ENCODE peak calls at places on chromosomes 11 and 22, in five cellular contexts. D is kidney, T is heart left ventricle, U is spleen, E is upper lobe of right lung. Q is an unnamed sample.

GRCh38 chr11:105298174-105298573 is 158.6 kb upstream of the CARD18 start:
- DNase-seq in D (no peak), T (no peak), U (no peak), E (no peak), Q (no peak)

GRCh38 chr22:31635638-31636306 is 26.2 kb downstream of the PISD start:
- DNase-seq in D (no peak), T (no peak), U (no peak), E (peak; percentile 74), Q (peak; percentile 73)

GRCh38 chr11:17594686-17595192 is 47.7 kb downstream of the OTOG start:
- DNase-seq in D (peak; percentile 16), T (no peak), U (no peak), E (no peak), Q (no peak)

GRCh38 chr11:295351-296205 is 3.7 kb downstream of the IFITM5 start:
- DNase-seq in D (peak; percentile 61), T (peak; percentile 50), U (peak; percentile 69), E (peak; percentile 63), Q (peak; percentile 43)

GRCh38 chr11:109859325-109859724 is 233.9 kb upstream of the ZC3H12C start:
- DNase-seq in D (no peak), T (no peak), U (no peak), E (no peak), Q (no peak)

GRCh38 chr11:91435694-91436375 is 788.8 kb upstream of the FAT3 start:
- DNase-seq in D (no peak), T (no peak), U (no peak), E (no peak), Q (no peak)

GRCh38 chr22:33931406-33931805 is 11.1 kb upstream of the LARGE1 start:
- DNase-seq in D (no peak), T (no peak), U (no peak), E (no peak), Q (no peak)

GRCh38 chr11:11347583-11347982 is 5.5 kb downstream of the CSNK2A3 start:
- DNase-seq in D (no peak), T (no peak), U (no peak), E (no peak), Q (no peak)

GRCh38 chr11:10305964-10306918 is 1.4 kb downstream of the ADM start:
- DNase-seq in D (peak; percentile 83), T (peak; percentile 68), U (peak; percentile 88), E (no peak), Q (peak; percentile 48)

GRCh38 chr11:85710912-85711311 is 24.9 kb upstream of the CCDC89 start:
- DNase-seq in D (no peak), T (no peak), U (no peak), E (no peak), Q (no peak)

GRCh38 chr11:34501500-34501899 is 12.1 kb downstream of the ELF5 start:
- DNase-seq in D (no peak), T (no peak), U (no peak), E (no peak), Q (peak; percentile 64)

GRCh38 chr11:111193924-111194490 is 51.5 kb upstream of the POU2AF2 start:
- DNase-seq in D (no peak), T (no peak), U (no peak), E (no peak), Q (no peak)

GRCh38 chr22:30864441-30865420 is 103.8 kb downstream of the MORC2 start:
- DNase-seq in D (peak; percentile 57), T (peak; percentile 59), U (peak; percentile 31), E (peak; percentile 54), Q (no peak)

GRCh38 chr11:88618716-88619462 is 281.4 kb upstream of the CTSC start:
- DNase-seq in D (no peak), T (no peak), U (no peak), E (no peak), Q (no peak)

GRCh38 chr11:13140873-13141655 is 131.9 kb downstream of the RASSF10 start:
- DNase-seq in D (no peak), T (no peak), U (no peak), E (no peak), Q (peak; percentile 53)

GRCh38 chr22:43338766-43339345 is 4.3 kb downstream of the SCUBE1 start:
- DNase-seq in D (no peak), T (no peak), U (no peak), E (no peak), Q (no peak)

GRCh38 chr22:37457093-37457893 is 28.9 kb downstream of the MFNG start:
- DNase-seq in D (peak; percentile 88), T (peak; percentile 79), U (peak; percentile 93), E (peak; percentile 87), Q (peak; percentile 79)

GRCh38 chr11:117822522-117823033 is 2.0 kb downstream of the FXYD2 start:
- DNase-seq in D (peak; percentile 63), T (no peak), U (peak; percentile 64), E (peak; percentile 51), Q (no peak)

GRCh38 chr11:57978686-57979531 is 44.8 kb upstream of the OR9Q1 start:
- DNase-seq in D (no peak), T (no peak), U (no peak), E (no peak), Q (no peak)

GRCh38 chr22:19629331-19629719 is 85.0 kb upstream of the SEPTIN5 start:
- DNase-seq in D (peak; percentile 34), T (no peak), U (no peak), E (peak; percentile 28), Q (no peak)

GRCh38 chr11:29208117-29208516 is 808.7 kb downstream of the KCNA4 start:
- DNase-seq in D (no peak), T (no peak), U (no peak), E (no peak), Q (no peak)

GRCh38 chr11:47714554-47715081 is 551 bp downstream of the AGBL2 start:
- DNase-seq in D (no peak), T (no peak), U (peak; percentile 77), E (peak; percentile 56), Q (no peak)

GRCh38 chr11:20754957-20755356 is 85.6 kb downstream of the NELL1 start:
- DNase-seq in D (no peak), T (no peak), U (no peak), E (no peak), Q (no peak)

GRCh38 chr11:45807792-45808238 is 2.9 kb downstream of the SLC35C1 start:
- DNase-seq in D (no peak), T (no peak), U (no peak), E (no peak), Q (no peak)

GRCh38 chr11:104891135-104891534 is 7.1 kb downstream of the CASP12 start:
- DNase-seq in D (no peak), T (no peak), U (no peak), E (no peak), Q (no peak)

GRCh38 chr11:22690891-22691290 is 24.5 kb downstream of the GAS2 start:
- DNase-seq in D (no peak), T (no peak), U (no peak), E (no peak), Q (no peak)

GRCh38 chr22:27163162-27164137 is 506.1 kb downstream of the MIAT start:
- DNase-seq in D (no peak), T (no peak), U (no peak), E (no peak), Q (no peak)

DNA sequence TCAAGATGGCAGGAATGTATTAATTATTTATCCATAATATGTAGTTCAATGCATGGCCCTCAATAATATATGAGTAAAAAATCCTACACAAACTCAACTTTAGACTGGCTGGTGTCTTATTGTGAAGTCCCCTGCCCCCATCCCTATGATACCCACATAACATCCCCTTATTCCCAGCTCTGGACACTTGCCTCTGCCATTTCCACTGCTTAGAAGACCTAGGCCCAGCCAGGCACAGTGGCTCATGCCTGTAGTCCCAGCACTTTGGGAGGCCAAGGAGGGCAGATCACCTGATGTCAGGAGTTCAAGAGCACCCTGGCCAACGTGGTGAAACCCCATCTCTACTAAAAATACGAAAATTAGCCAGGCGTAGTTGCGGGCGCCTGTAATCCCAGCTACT is 84.4 kb downstream of the BDNF start:
- DNase-seq in D (no peak), T (no peak), U (no peak), E (no peak), Q (no peak)
- H3K9me3 ChIP-seq in D (no peaks in the 10 kb centered on the region), T (no peaks in the 10 kb centered on the region), U (no peaks in the 10 kb centered on the region), E (no peaks in the 10 kb centered on the region), Q (no peaks in the 10 kb centered on the region)

DNA sequence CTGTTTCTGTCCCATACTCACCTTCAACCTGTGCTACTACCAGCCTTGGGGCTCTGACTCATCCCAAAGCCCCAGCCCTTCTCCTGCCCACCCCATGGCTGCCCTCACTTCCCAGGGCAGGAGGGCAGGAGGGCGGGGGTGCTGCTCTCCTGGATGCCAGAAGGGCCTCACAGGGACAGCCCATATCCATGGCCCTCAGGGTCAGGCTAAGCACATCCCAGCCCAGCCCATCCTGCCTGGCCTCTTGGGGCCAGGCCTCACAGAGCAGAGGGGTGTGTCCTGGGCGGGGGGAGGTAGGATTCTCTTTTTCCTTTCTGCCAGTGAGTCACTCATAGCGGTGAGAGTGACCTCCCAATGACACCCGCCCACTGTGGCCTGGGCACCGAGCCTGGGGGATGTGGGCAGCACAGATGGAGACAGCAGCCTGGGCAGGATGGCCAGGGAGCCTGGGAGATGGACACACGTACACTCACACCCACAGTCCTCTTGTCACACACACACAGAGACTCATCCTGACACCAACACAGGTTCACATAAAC is 2.4 kb downstream of the LTBP3 start:
- DNase-seq in D (peak; percentile 91), T (peak; percentile 80), U (peak; percentile 85), E (no peak), Q (no peak)
- H3K27ac ChIP-seq in D (no peak overlapping the region), T (peak overlapping the region; percentile 86), U (peak overlapping the region; percentile 89), E (no peak overlapping the region), Q (no peak overlapping the region)

DNA sequence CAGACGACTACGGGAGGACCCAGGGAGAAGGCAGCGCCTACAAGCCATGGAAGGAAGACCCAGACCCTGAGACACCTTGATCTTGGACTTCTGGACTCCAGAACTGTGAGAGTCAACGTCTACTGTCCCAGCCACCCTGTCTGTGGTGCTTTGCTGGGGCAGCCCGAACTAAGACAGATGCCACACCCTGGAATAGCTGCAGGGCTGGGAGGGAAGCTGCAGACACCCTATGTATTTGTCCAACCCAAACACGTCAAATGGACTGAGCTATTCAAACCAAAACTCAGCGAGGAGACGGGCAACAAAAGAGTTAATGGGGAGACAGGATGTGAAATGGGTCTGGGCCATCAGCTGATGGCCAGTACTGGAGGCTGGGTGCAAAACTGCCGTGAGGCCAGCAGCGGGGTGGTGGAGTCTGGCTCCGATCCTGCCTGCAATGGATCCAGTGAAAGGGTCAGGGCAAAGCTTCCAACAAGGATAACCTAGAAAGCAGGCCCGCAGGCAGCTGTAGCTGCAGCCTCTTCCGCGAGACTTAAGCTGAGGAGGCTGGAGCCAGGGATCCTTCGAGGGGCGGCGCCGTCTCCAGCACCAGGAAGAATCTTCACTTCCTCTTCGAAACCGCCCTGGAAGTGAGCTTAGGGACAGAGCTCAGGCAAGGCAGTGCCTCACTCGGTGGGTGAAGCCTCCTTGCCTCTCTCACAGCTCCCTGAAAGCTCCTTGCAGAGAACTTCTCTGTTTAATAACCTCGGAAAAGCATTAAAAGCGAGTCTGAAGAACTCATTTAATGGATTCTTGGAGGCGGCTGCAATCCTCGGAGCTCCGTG is 169.6 kb downstream of the CTTN start:
- DNase-seq in D (peak; percentile 80), T (peak; percentile 79), U (peak; percentile 68), E (peak; percentile 68), Q (peak; percentile 63)
- H3K9me3 ChIP-seq in D (no peaks in the 10 kb centered on the region), T (no peaks in the 10 kb centered on the region), U (no peaks in the 10 kb centered on the region), E (no peaks in the 10 kb centered on the region), Q (no peaks in the 10 kb centered on the region)

GRCh38 chr11:3154001-3154599 is 11.0 kb downstream of the OSBPL5 start:
- DNase-seq in D (peak; percentile 73), T (peak; percentile 60), U (peak; percentile 79), E (peak; percentile 65), Q (no peak)

GRCh38 chr11:3155216-3155615 is 9.9 kb downstream of the OSBPL5 start:
- DNase-seq in D (peak; percentile 46), T (peak; percentile 35), U (no peak), E (peak; percentile 56), Q (peak; percentile 40)

GRCh38 chr11:3153291-3153861 is 11.7 kb downstream of the OSBPL5 start:
- DNase-seq in D (peak; percentile 87), T (peak; percentile 79), U (peak; percentile 73), E (no peak), Q (peak; percentile 49)

GRCh38 chr11:3150726-3151125 is 14.4 kb downstream of the OSBPL5 start:
- DNase-seq in D (no peak), T (no peak), U (no peak), E (no peak), Q (no peak)

GRCh38 chr11:3152471-3153110 is 12.5 kb downstream of the OSBPL5 start:
- DNase-seq in D (peak; percentile 52), T (peak; percentile 52), U (no peak), E (no peak), Q (no peak)
- H3K27ac ChIP-seq in D (no peak overlapping the region), T (peak overlapping the region; percentile 54), U (peak overlapping the region; percentile 67), E (no peak overlapping the region), Q (no peak overlapping the region)